ENCODE peak calls at places on chromosomes 4 and X, in four cellular contexts. I, W, Y and B are unnamed samples.
A peak's percentile ranks its signal among the peaks of the same experiment; 100 is the strongest.

GRCh38 chr4:158895797-158896442 is 127.1 kb downstream of the FNIP2 start:
- DNase-seq in I (peak; percentile 71), W (no peak), Y (peak; percentile 18), B (no peak)

GRCh38 chr4:24598025-24598424 is 13.7 kb upstream of the DHX15 start:
- DNase-seq in I (no peak), W (peak; percentile 72), Y (no peak), B (no peak)

GRCh38 chrX:150547511-150548115 is 20.8 kb upstream of the MTM1 start:
- DNase-seq in I (peak; percentile 76), W (no peak), Y (peak; percentile 2), B (no peak)

GRCh38 chr4:2862528-2862927 is 18.9 kb downstream of the ADD1 start:
- DNase-seq in I (peak; percentile 81), W (no peak), Y (peak; percentile 53), B (no peak)

GRCh38 chr4:39464886-39465501 is 6.1 kb downstream of the LIAS start:
- DNase-seq in I (no peak), W (no peak), Y (peak; percentile 79), B (no peak)

GRCh38 chr4:88690355-88690754 is 7.3 kb downstream of the NAP1L5 start:
- DNase-seq in I (no peak), W (no peak), Y (peak; percentile 35), B (no peak)

GRCh38 chrX:131821945-131822622 is 201.0 kb upstream of the STK26 start:
- DNase-seq in I (no peak), W (no peak), Y (no peak), B (no peak)

GRCh38 chr4:107736924-107737448 is 17.0 kb upstream of the PAPSS1 start:
- DNase-seq in I (peak; percentile 89), W (no peak), Y (peak; percentile 42), B (no peak)

GRCh38 chrX:3271485-3272186 is 74.8 kb downstream of the MXRA5 start:
- DNase-seq in I (no peak), W (peak; percentile 36), Y (peak; percentile 67), B (no peak)

GRCh38 chr4:168585168-168586091 is 88.6 kb downstream of the PALLD start:
- DNase-seq in I (peak; percentile 93), W (peak; percentile 78), Y (peak; percentile 55), B (no peak)

GRCh38 chr4:38086515-38087226 is 126.5 kb downstream of the PTTG2 start:
- DNase-seq in I (peak; percentile 58), W (no peak), Y (no peak), B (no peak)

GRCh38 chr4:4270529-4270928 is 19.4 kb downstream of the LYAR start:
- DNase-seq in I (no peak), W (no peak), Y (no peak), B (no peak)

GRCh38 chr4:165873298-165874071 is 448 bp downstream of the TLL1 start:
- DNase-seq in I (peak; percentile 79), W (no peak), Y (no peak), B (peak; percentile 86)

GRCh38 chr4:2064276-2064991 is 5.3 kb downstream of the NAT8L start:
- DNase-seq in I (peak; percentile 44), W (peak; percentile 68), Y (no peak), B (peak; percentile 92)

GRCh38 chrX:9562851-9563250 is 98.0 kb downstream of the TBL1X start:
- DNase-seq in I (no peak), W (peak; percentile 66), Y (peak; percentile 82), B (no peak)

GRCh38 chr4:134727696-134728095 is 526.1 kb upstream of the PABPC4L start:
- DNase-seq in I (no peak), W (no peak), Y (no peak), B (no peak)

GRCh38 chrX:120426599-120426998 is 42.5 kb downstream of the LAMP2 start:
- DNase-seq in I (no peak), W (no peak), Y (no peak), B (no peak)

GRCh38 chr4:87430038-87430437 is 7.7 kb downstream of the NUDT9 start:
- DNase-seq in I (no peak), W (no peak), Y (no peak), B (no peak)

GRCh38 chr4:80213117-80213815 is 16.0 kb downstream of the PRDM8 start:
- DNase-seq in I (no peak), W (no peak), Y (peak; percentile 88), B (no peak)

GRCh38 chr4:25182941-25183340 is 22.7 kb upstream of the SEPSECS start:
- DNase-seq in I (no peak), W (no peak), Y (no peak), B (no peak)

GRCh38 chr4:171342646-171343045 is 470.6 kb upstream of the GALNTL6 start:
- DNase-seq in I (no peak), W (no peak), Y (no peak), B (no peak)

GRCh38 chrX:153457827-153458466 is 12.1 kb upstream of the TREX2 start:
- DNase-seq in I (no peak), W (no peak), Y (no peak), B (peak; percentile 55)

GRCh38 chr4:137881641-137882040 is 349.3 kb upstream of the PCDH18 start:
- DNase-seq in I (no peak), W (no peak), Y (no peak), B (no peak)

DNA sequence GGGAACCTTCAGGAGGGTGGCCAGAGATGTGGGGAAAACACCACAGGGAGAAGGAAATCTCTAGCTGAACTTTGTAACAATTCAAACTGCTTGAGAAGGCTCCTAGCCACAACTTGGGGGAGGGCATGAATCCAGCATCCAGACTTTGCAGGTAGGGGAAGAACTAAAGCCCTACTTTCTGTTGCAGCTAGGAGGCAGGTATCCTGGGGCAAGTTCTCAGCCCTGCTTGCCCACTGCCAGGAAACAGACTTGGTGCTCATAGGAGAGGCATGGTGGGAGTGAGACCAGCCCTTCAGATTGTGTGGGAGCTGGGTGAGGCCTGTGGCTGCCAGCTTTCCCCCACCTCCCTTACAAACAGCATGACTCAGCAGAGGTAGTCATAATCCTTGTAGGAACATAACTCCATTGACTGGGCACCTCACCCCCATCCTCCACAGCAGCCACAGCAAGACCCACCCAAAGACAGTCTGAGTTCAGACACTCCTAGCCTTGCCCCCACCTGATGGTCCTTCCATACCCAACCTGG is 209.5 kb upstream of the CPEB2 start:
- DNase-seq in I (no peak), W (no peak), Y (no peak), B (no peak)
- TF ChIP-seq CTCF in I (no peak), W (no peak), Y (no peak), B (no peak)

GRCh38 chr4:16750882-16751642 is 147.4 kb downstream of the LDB2 start:
- DNase-seq in I (no peak), W (no peak), Y (no peak), B (no peak)

GRCh38 chr4:16754104-16754503 is 144.3 kb downstream of the LDB2 start:
- DNase-seq in I (no peak), W (no peak), Y (no peak), B (no peak)

GRCh38 chr4:16750216-16750615 is 148.2 kb downstream of the LDB2 start:
- DNase-seq in I (no peak), W (no peak), Y (no peak), B (no peak)

GRCh38 chr4:16757080-16757521 is 141.3 kb downstream of the LDB2 start:
- DNase-seq in I (no peak), W (no peak), Y (peak; percentile 85), B (no peak)

DNA sequence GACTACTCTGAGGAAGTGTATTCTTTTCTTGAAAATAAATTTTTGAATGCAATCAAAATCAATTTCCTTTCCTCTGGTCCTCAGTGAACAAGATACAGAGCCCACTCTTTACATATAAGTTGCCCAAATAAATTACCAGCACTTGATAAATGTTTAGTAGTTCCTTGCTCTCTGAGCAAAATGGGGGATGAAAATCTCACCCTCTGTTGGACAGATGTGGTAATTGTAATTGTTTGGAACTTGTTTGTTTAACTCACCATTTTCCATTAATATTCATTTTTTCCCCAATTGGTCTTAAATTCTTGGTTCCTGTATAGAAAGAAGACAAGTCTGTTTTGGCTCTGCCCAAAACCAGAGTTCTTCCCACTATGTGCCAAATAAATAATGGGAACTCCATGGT is 146.3 kb downstream of the LDB2 start:
- DNase-seq in I (no peak), W (no peak), Y (peak; percentile 24), B (no peak)
- TF ChIP-seq CTCF in I (peak; percentile 69), W (peak; percentile 45), Y (peak; percentile 76), B (peak; percentile 69)

GRCh38 chr4:98828801-98829200 is 100.1 kb downstream of the EIF4E start:
- DNase-seq in I (peak; percentile 73), W (no peak), Y (peak; percentile 23), B (no peak)
- TF ChIP-seq CTCF in I (peak; percentile 62), W (peak; percentile 31), Y (peak; percentile 40), B (peak; percentile 55)

GRCh38 chr4:150962245-150962644 is 52.8 kb downstream of the LRBA start:
- DNase-seq in I (no peak), W (no peak), Y (no peak), B (no peak)

GRCh38 chr4:150960079-150960478 is 55.0 kb downstream of the LRBA start:
- DNase-seq in I (no peak), W (no peak), Y (peak; percentile 11), B (no peak)

GRCh38 chr4:150961566-150961965 is 53.5 kb downstream of the LRBA start:
- DNase-seq in I (no peak), W (no peak), Y (no peak), B (no peak)

GRCh38 chr4:150964754-150965153 is 50.3 kb downstream of the LRBA start:
- DNase-seq in I (no peak), W (no peak), Y (no peak), B (no peak)

GRCh38 chr4:150960818-150961217 is 54.3 kb downstream of the LRBA start:
- DNase-seq in I (peak; percentile 81), W (no peak), Y (peak; percentile 24), B (no peak)
- TF ChIP-seq CTCF in I (peak; percentile 67), W (peak; percentile 19), Y (peak; percentile 75), B (peak; percentile 63)